ENCODE peak calls at places on chromosomes 3 and 15, in four cellular contexts. R is right cardiac atrium; K is K562; Z is CD4-positive, CD25-positive, alpha-beta regulatory T cell. I is an unnamed sample.

GRCh38 chr3:42442640-42443039 is 32.2 kb upstream of the LYZL4 start:
- DNase-seq in R (no peak), K (no peak), Z (no peak), I (no peak)

GRCh38 chr3:38022887-38023709 is 6.3 kb downstream of the PLCD1 start:
- DNase-seq in R (peak; percentile 40), K (no peak), Z (no peak), I (no peak)

GRCh38 chr3:192825657-192826200 is 91.9 kb downstream of the MB21D2 start:
- DNase-seq in R (no peak), K (no peak), Z (no peak), I (peak; percentile 41)

GRCh38 chr15:29890761-29891457 is 68.6 kb upstream of the TJP1 start:
- DNase-seq in R (no peak), K (no peak), Z (no peak), I (no peak)

GRCh38 chr3:20673866-20674265 is 487.9 kb upstream of the SGO1 start:
- DNase-seq in R (no peak), K (no peak), Z (no peak), I (no peak)

GRCh38 chr15:40096094-40096876 is 12.4 kb downstream of the BMF start:
- DNase-seq in R (no peak), K (no peak), Z (no peak), I (no peak)

GRCh38 chr3:62133015-62133414 is 240.3 kb downstream of the FEZF2 start:
- DNase-seq in R (no peak), K (no peak), Z (no peak), I (no peak)

GRCh38 chr3:157572559-157573270 is 69.5 kb upstream of the VEPH1 start:
- DNase-seq in R (no peak), K (peak; percentile 65), Z (peak; percentile 34), I (no peak)

GRCh38 chr3:9793161-9793781 is 389 bp downstream of the ARPC4 start:
- DNase-seq in R (peak; percentile 69), K (peak; percentile 93), Z (peak; percentile 49), I (no peak)

GRCh38 chr15:80251505-80252280 is at the start of gene CTXND1:
- DNase-seq in R (peak; percentile 55), K (no peak), Z (no peak), I (no peak)

GRCh38 chr3:149808209-149808829 is 4.7 kb upstream of the RNF13 start:
- DNase-seq in R (peak; percentile 79), K (peak; percentile 28), Z (peak; percentile 62), I (no peak)

GRCh38 chr15:39709941-39710340 is 72.7 kb downstream of the FSIP1 start:
- DNase-seq in R (no peak), K (no peak), Z (no peak), I (no peak)

GRCh38 chr3:30934208-30934550 is 39.7 kb upstream of the GADL1 start:
- DNase-seq in R (no peak), K (no peak), Z (peak; percentile 33), I (no peak)

DNA sequence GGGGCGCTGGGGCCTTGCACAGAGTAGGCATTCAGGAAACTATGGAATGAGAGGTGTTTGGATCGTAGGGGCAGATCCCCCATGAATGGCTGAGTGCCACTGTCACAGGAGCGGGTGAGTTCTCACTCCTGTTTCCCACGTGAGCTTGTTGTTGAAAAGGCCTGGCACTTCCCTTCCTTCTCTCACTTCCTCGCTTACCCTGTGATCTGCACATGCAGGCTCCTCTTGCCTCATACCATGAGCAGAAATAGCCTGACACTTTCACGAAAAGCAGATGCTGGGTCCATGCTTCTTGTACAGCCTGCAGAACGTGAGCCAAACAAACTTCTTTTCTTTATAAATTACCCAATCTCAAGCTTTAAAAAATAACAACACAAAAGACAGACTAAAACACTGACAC is 55.4 kb downstream of the AGBL1 start:
- DNase-seq in R (peak; percentile 34), K (no peak), Z (no peak), I (no peak)
- H3K27ac ChIP-seq in R (no peak overlapping the region), K (no peak overlapping the region), Z (no peak overlapping the region), I (no peak overlapping the region)

GRCh38 chr3:88623709-88624108 is 473.9 kb downstream of the C3orf38 start:
- DNase-seq in R (no peak), K (no peak), Z (no peak), I (no peak)

GRCh38 chr3:88632226-88632625 is 475.2 kb upstream of the EPHA3 start:
- DNase-seq in R (peak; percentile 3), K (no peak), Z (no peak), I (no peak)

GRCh38 chr3:88628901-88629300 is 478.5 kb upstream of the EPHA3 start:
- DNase-seq in R (no peak), K (no peak), Z (no peak), I (no peak)

DNA sequence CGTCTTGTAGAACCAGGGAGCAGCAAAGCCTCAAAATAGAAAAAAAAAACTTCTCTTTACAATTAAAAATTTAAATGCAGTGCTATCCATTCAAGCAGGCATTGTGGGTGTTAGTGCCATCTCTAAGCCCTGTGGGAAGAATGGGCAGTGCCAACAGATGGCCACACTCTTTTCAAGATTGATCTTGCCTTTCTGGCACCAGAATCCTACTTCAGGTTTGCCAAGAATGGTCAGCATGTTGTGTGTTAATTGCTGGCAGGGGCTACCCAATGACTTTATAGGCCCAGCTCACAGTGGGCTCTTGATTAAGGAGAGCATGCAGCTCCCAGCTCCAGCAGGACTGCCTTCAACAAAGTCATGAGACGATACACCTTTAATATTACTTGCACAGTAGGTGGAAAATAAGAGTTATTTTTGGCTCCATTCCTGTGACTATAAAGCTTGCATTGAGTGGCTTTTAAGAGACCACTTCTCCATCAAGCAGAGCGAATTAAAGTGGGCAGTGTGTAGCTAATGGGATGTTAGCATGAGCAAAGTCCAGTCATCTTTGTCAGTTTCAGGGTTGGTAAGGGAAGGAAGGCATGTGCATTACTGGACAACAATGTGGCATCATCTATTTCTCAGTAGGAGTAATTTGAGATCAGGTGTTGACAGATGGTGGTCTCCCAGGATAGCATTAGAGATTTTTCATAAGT is 476.8 kb downstream of the C3orf38 start:
- DNase-seq in R (no peak), K (no peak), Z (no peak), I (no peak)
- H3K27ac ChIP-seq in R (no peak overlapping the region), K (no peak overlapping the region), Z (no peak overlapping the region), I (no peak overlapping the region)

DNA sequence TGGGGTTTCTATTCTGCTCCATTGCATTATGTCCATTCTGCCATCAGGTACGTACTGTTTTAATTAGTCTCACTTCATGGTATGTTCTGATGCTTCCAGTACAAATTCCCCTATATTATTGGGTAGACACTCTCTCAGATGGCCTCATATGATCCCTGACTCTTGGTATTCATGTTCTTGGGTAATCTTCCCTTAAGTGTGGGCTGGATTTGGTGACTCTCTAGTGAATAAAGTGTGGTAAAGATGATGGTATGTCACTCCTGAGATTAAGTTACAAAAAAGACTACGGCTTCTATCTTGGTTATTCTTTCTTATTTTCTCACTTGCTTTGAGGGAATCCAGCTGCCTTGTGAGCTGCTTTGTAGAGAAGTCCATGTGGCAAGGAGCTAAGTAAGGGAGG is 89.6 kb upstream of the TBC1D5 start:
- DNase-seq in R (no peak), K (no peak), Z (no peak), I (no peak)
- H3K27ac ChIP-seq in R (no peak overlapping the region), K (no peak overlapping the region), Z (no peak overlapping the region), I (peak overlapping the region; percentile 43)

GRCh38 chr3:44993471-44994205 is 17.6 kb downstream of the EXOSC7 start:
- DNase-seq in R (no peak), K (no peak), Z (no peak), I (peak; percentile 64)

GRCh38 chr3:44999782-45000181 is 23.7 kb downstream of the EXOSC7 start:
- DNase-seq in R (no peak), K (no peak), Z (no peak), I (no peak)

GRCh38 chr3:44992555-44993470 is 16.8 kb downstream of the EXOSC7 start:
- DNase-seq in R (peak; percentile 71), K (peak; percentile 62), Z (peak; percentile 42), I (peak; percentile 92)

GRCh38 chr3:44995142-44995770 is 19.2 kb downstream of the EXOSC7 start:
- DNase-seq in R (peak; percentile 72), K (no peak), Z (no peak), I (no peak)

DNA sequence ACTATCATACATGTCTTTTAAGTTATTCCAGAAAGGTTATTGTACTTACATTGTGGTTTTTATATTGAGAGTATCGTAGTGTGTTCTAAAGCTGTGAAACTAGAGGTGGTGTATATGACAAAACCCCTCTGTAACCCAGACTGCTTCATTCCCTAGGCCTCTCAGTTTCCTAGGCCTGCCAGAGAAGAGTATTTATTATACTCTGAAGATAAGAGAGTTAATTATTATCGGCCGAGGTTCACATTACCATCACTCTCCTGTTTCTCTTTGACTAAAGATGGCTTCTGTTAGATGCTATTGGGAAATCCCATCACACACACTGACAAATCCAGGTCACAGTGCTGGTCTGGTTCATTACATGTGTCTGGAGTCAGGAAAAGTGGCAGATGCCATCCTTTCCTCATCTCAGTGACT is 20.5 kb downstream of the EXOSC7 start:
- DNase-seq in R (no peak), K (no peak), Z (no peak), I (no peak)
- H3K27ac ChIP-seq in R (no peak overlapping the region), K (no peak overlapping the region), Z (no peak overlapping the region), I (no peak overlapping the region)

DNA sequence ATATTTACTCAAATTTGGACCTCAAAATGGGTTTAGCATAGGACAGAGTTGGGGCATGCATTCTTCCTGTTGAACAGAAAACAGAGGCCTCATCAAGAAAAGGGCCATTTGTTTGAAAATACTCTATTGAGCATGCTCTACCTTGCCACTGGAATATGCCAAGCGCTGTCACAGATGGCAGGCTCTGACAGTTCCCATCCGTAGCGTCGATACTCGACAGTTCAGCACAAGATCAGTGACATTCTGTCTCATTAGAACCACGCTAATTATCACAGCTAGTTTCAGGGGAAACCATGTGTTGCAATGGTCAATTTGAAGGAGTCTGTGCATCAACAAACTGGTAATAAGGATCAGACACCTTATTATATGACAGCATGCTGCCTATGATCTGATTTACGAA is 54.5 kb downstream of the SATB1 start:
- DNase-seq in R (no peak), K (no peak), Z (no peak), I (no peak)
- H3K27ac ChIP-seq in R (no peak overlapping the region), K (no peak overlapping the region), Z (no peak overlapping the region), I (no peak overlapping the region)

GRCh38 chr15:81950841-81951414 is 94.9 kb downstream of the MEX3B start:
- DNase-seq in R (no peak), K (peak; percentile 24), Z (no peak), I (no peak)

GRCh38 chr15:81957698-81958097 is 88.1 kb downstream of the MEX3B start:
- DNase-seq in R (no peak), K (no peak), Z (no peak), I (no peak)

GRCh38 chr15:81954158-81954783 is 91.5 kb downstream of the MEX3B start:
- DNase-seq in R (no peak), K (no peak), Z (no peak), I (no peak)

GRCh38 chr15:81959196-81959595 is 86.6 kb downstream of the MEX3B start:
- DNase-seq in R (no peak), K (no peak), Z (no peak), I (no peak)

GRCh38 chr15:81955709-81956108 is 90.1 kb downstream of the MEX3B start:
- DNase-seq in R (no peak), K (no peak), Z (no peak), I (no peak)
- H3K27ac ChIP-seq in R (no peak overlapping the region), K (no peak overlapping the region), Z (no peak overlapping the region), I (no peak overlapping the region)